ENCODE peak calls at places on chromosome 10, in eight cellular contexts. One of them, this sample, is unnamed. For H3K4me1, the result is how much of the 10 kb centered on the place peaks cover.

GRCh38 chr10:118108194-118109026 is 61.7 kb upstream of the RAB11FIP2 start:
- DNase-seq in PC-3: no peak
- DNase-seq in tibial nerve: no peak
- DNase-seq in A549: no peak
- DNase-seq in mammary epithelial cell: peak
- DNase-seq in Panc1: no peak
- DNase-seq in testis: no peak
- DNase-seq in hepatocyte: peak
- DNase-seq in this sample: peak

GRCh38 chr10:95430231-95430951 is 130.8 kb downstream of the SORBS1 start:
- DNase-seq in PC-3: peak
- DNase-seq in tibial nerve: peak
- DNase-seq in A549: peak
- DNase-seq in mammary epithelial cell: peak
- DNase-seq in Panc1: peak
- DNase-seq in testis: peak
- DNase-seq in hepatocyte: peak
- DNase-seq in this sample: no peak

GRCh38 chr10:68406111-68406814 is 814 bp downstream of the RUFY2 start:
- DNase-seq in PC-3: peak
- DNase-seq in tibial nerve: peak
- DNase-seq in A549: peak
- DNase-seq in mammary epithelial cell: peak
- DNase-seq in Panc1: no peak
- DNase-seq in testis: peak
- DNase-seq in hepatocyte: peak
- DNase-seq in this sample: peak

GRCh38 chr10:30215131-30215530 is 133.9 kb downstream of the MTPAP start:
- DNase-seq in PC-3: no peak
- DNase-seq in tibial nerve: no peak
- DNase-seq in A549: no peak
- DNase-seq in mammary epithelial cell: no peak
- DNase-seq in Panc1: no peak
- DNase-seq in testis: no peak
- DNase-seq in hepatocyte: no peak
- DNase-seq in this sample: peak

GRCh38 chr10:76632158-76633051 is 1005.2 kb downstream of the KCNMA1 start:
- DNase-seq in PC-3: peak
- DNase-seq in tibial nerve: no peak
- DNase-seq in A549: peak
- DNase-seq in mammary epithelial cell: peak
- DNase-seq in Panc1: no peak
- DNase-seq in testis: no peak
- DNase-seq in hepatocyte: no peak
- DNase-seq in this sample: no peak

GRCh38 chr10:82796510-82796909 is 921.5 kb downstream of the NRG3 start:
- DNase-seq in PC-3: no peak
- DNase-seq in tibial nerve: no peak
- DNase-seq in A549: no peak
- DNase-seq in mammary epithelial cell: no peak
- DNase-seq in Panc1: no peak
- DNase-seq in testis: no peak
- DNase-seq in hepatocyte: no peak
- DNase-seq in this sample: peak

GRCh38 chr10:23337616-23338015 is 7.0 kb downstream of the C10orf67 start:
- DNase-seq in PC-3: no peak
- DNase-seq in tibial nerve: no peak
- DNase-seq in A549: no peak
- DNase-seq in mammary epithelial cell: no peak
- DNase-seq in Panc1: no peak
- DNase-seq in testis: no peak
- DNase-seq in hepatocyte: no peak
- DNase-seq in this sample: no peak

GRCh38 chr10:45558406-45558805 is 114.2 kb downstream of the ZFAND4 start:
- DNase-seq in PC-3: no peak
- DNase-seq in tibial nerve: no peak
- DNase-seq in A549: no peak
- DNase-seq in mammary epithelial cell: no peak
- DNase-seq in Panc1: no peak
- DNase-seq in testis: no peak
- DNase-seq in hepatocyte: no peak
- DNase-seq in this sample: no peak

GRCh38 chr10:118666350-118666749 is 70.9 kb upstream of the PRLHR start:
- DNase-seq in PC-3: no peak
- DNase-seq in tibial nerve: no peak
- DNase-seq in A549: no peak
- DNase-seq in mammary epithelial cell: no peak
- DNase-seq in Panc1: no peak
- DNase-seq in testis: no peak
- DNase-seq in hepatocyte: no peak
- DNase-seq in this sample: no peak

GRCh38 chr10:12957081-12957480 is 44.4 kb downstream of the CCDC3 start:
- DNase-seq in PC-3: no peak
- DNase-seq in tibial nerve: no peak
- DNase-seq in A549: no peak
- DNase-seq in mammary epithelial cell: no peak
- DNase-seq in Panc1: no peak
- DNase-seq in testis: no peak
- DNase-seq in hepatocyte: no peak
- DNase-seq in this sample: no peak

GRCh38 chr10:95133016-95133752 is 60.9 kb upstream of the ACSM6 start:
- DNase-seq in PC-3: peak
- DNase-seq in tibial nerve: peak
- DNase-seq in A549: peak
- DNase-seq in mammary epithelial cell: peak
- DNase-seq in Panc1: peak
- DNase-seq in testis: peak
- DNase-seq in hepatocyte: peak
- DNase-seq in this sample: peak

GRCh38 chr10:103547391-103547946 is 54.0 kb downstream of the NEURL1 start:
- DNase-seq in PC-3: no peak
- DNase-seq in tibial nerve: no peak
- DNase-seq in A549: no peak
- DNase-seq in mammary epithelial cell: no peak
- DNase-seq in Panc1: no peak
- DNase-seq in testis: no peak
- DNase-seq in hepatocyte: peak
- DNase-seq in this sample: no peak

GRCh38 chr10:59733321-59733720 is 19.9 kb downstream of the MRLN start:
- DNase-seq in PC-3: no peak
- DNase-seq in tibial nerve: no peak
- DNase-seq in A549: no peak
- DNase-seq in mammary epithelial cell: no peak
- DNase-seq in Panc1: no peak
- DNase-seq in testis: no peak
- DNase-seq in hepatocyte: no peak
- DNase-seq in this sample: no peak

GRCh38 chr10:119450606-119451304 is 91.8 kb downstream of the RGS10 start:
- DNase-seq in PC-3: peak
- DNase-seq in tibial nerve: no peak
- DNase-seq in A549: no peak
- DNase-seq in mammary epithelial cell: no peak
- DNase-seq in Panc1: no peak
- DNase-seq in testis: no peak
- DNase-seq in hepatocyte: no peak
- DNase-seq in this sample: no peak

GRCh38 chr10:14820010-14820774 is 17.6 kb downstream of the CDNF start:
- DNase-seq in PC-3: peak
- DNase-seq in tibial nerve: no peak
- DNase-seq in A549: peak
- DNase-seq in mammary epithelial cell: peak
- DNase-seq in Panc1: no peak
- DNase-seq in testis: no peak
- DNase-seq in hepatocyte: peak
- DNase-seq in this sample: peak

GRCh38 chr10:81179805-81180452 is 642.2 kb downstream of the SH2D4B start:
- DNase-seq in PC-3: peak
- DNase-seq in tibial nerve: no peak
- DNase-seq in A549: peak
- DNase-seq in mammary epithelial cell: no peak
- DNase-seq in Panc1: no peak
- DNase-seq in testis: peak
- DNase-seq in hepatocyte: peak
- DNase-seq in this sample: no peak

GRCh38 chr10:114525368-114525949 is 121.2 kb upstream of the AFAP1L2 start:
- DNase-seq in PC-3: no peak
- DNase-seq in tibial nerve: no peak
- DNase-seq in A549: no peak
- DNase-seq in mammary epithelial cell: peak
- DNase-seq in Panc1: no peak
- DNase-seq in testis: no peak
- DNase-seq in hepatocyte: no peak
- DNase-seq in this sample: peak

GRCh38 chr10:124612611-124613498 is 131.3 kb downstream of the FAM53B start:
- DNase-seq in PC-3: no peak
- DNase-seq in tibial nerve: no peak
- DNase-seq in A549: peak
- DNase-seq in mammary epithelial cell: no peak
- DNase-seq in Panc1: no peak
- DNase-seq in testis: peak
- DNase-seq in hepatocyte: no peak
- DNase-seq in this sample: peak

GRCh38 chr10:73773152-73773879 is 8.5 kb upstream of the CHCHD1 start:
- DNase-seq in PC-3: no peak
- DNase-seq in tibial nerve: no peak
- DNase-seq in A549: no peak
- DNase-seq in mammary epithelial cell: no peak
- DNase-seq in Panc1: no peak
- DNase-seq in testis: no peak
- DNase-seq in hepatocyte: no peak
- DNase-seq in this sample: no peak

GRCh38 chr10:73771722-73772279 is 10.0 kb upstream of the CHCHD1 start:
- DNase-seq in PC-3: peak
- DNase-seq in tibial nerve: peak
- DNase-seq in A549: peak
- DNase-seq in mammary epithelial cell: no peak
- DNase-seq in Panc1: no peak
- DNase-seq in testis: peak
- DNase-seq in hepatocyte: peak
- DNase-seq in this sample: no peak

GRCh38 chr10:73779018-73779417 is 2.8 kb upstream of the CHCHD1 start:
- DNase-seq in PC-3: no peak
- DNase-seq in tibial nerve: no peak
- DNase-seq in A549: no peak
- DNase-seq in mammary epithelial cell: no peak
- DNase-seq in Panc1: no peak
- DNase-seq in testis: no peak
- DNase-seq in hepatocyte: no peak
- DNase-seq in this sample: no peak

GRCh38 chr10:73772280-73773151 is 9.3 kb upstream of the CHCHD1 start:
- DNase-seq in PC-3: peak
- DNase-seq in tibial nerve: peak
- DNase-seq in A549: peak
- DNase-seq in mammary epithelial cell: peak
- DNase-seq in Panc1: no peak
- DNase-seq in testis: peak
- DNase-seq in hepatocyte: peak
- DNase-seq in this sample: peak

GRCh38 chr10:73774637-73775036 is 7.2 kb upstream of the CHCHD1 start:
- DNase-seq in PC-3: peak
- DNase-seq in tibial nerve: no peak
- DNase-seq in A549: peak
- DNase-seq in mammary epithelial cell: peak
- DNase-seq in Panc1: no peak
- DNase-seq in testis: no peak
- DNase-seq in hepatocyte: peak
- DNase-seq in this sample: no peak
- TF ChIP-seq CTCF in PC-3: peak
- TF ChIP-seq CTCF in tibial nerve: no peak
- TF ChIP-seq CTCF in A549: peak
- TF ChIP-seq CTCF in mammary epithelial cell: peak
- TF ChIP-seq CTCF in Panc1: no peak
- TF ChIP-seq CTCF in testis: no peak
- TF ChIP-seq CTCF in hepatocyte: peak
- TF ChIP-seq CTCF in this sample: no peak

GRCh38 chr10:88759366-88760101 is at the start of gene LIPN:
- DNase-seq in PC-3: no peak
- DNase-seq in tibial nerve: peak
- DNase-seq in A549: no peak
- DNase-seq in mammary epithelial cell: peak
- DNase-seq in Panc1: no peak
- DNase-seq in testis: no peak
- DNase-seq in hepatocyte: no peak
- DNase-seq in this sample: no peak
- H3K4me1 ChIP-seq in PC-3: under half
- H3K4me1 ChIP-seq in tibial nerve: under half
- H3K4me1 ChIP-seq in A549: under half
- H3K4me1 ChIP-seq in mammary epithelial cell: under half
- H3K4me1 ChIP-seq in Panc1: under half
- H3K4me1 ChIP-seq in testis: under half
- H3K4me1 ChIP-seq in hepatocyte: under half
- H3K4me1 ChIP-seq in this sample: under half

DNA sequence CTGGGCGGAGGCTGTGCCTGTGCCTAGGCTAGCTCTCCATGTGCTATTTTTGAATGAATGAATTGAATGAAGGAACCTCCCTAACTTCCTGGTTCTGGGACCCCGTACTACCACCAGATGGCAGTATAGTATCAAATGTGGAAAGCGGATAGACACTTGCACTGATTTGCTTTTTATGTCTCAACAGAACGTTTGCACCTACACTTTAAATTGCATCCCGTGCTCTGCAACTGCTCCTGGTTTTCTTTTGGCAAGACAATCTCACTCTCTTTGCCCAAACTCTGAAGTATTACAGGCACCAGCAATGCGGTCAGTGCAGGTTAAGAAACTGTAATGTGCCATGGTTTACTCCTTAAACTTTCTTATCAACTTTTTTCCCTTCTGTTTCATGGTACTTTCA is 6.5 kb downstream of the FZD8 start:
- DNase-seq in PC-3: peak
- DNase-seq in tibial nerve: peak
- DNase-seq in A549: peak
- DNase-seq in mammary epithelial cell: peak
- DNase-seq in Panc1: peak
- DNase-seq in testis: peak
- DNase-seq in hepatocyte: peak
- DNase-seq in this sample: peak
- TF ChIP-seq CTCF in PC-3: peak
- TF ChIP-seq CTCF in tibial nerve: peak
- TF ChIP-seq CTCF in A549: peak
- TF ChIP-seq CTCF in mammary epithelial cell: peak
- TF ChIP-seq CTCF in Panc1: peak
- TF ChIP-seq CTCF in testis: peak
- TF ChIP-seq CTCF in hepatocyte: peak
- TF ChIP-seq CTCF in this sample: peak

DNA sequence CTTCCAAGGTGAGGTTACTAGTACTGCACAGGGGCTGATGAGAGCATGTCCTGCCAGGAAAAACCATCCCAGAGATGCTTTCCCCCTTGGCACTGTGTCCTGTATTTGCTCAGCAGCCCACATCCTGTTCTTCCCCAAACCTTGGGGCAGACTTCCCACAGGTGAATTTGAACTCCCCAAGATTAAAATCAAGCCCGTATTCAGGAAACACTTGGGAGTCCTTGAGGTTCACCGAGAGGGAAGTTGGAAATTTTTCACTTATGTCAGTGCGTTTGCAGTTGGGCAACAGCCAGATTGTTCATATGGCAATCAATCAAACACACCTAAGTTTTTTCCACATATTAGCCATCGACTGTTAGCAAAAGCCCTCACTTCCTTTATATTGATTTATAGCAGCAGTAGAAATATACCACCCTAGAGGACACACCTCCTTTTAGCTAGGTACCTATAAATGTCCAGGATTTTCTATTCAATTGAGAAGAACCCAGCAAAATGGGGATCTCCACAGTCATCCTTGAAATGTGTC is at the start of gene DMBT1:
- DNase-seq in PC-3: peak
- DNase-seq in tibial nerve: no peak
- DNase-seq in A549: no peak
- DNase-seq in mammary epithelial cell: peak
- DNase-seq in Panc1: no peak
- DNase-seq in testis: no peak
- DNase-seq in hepatocyte: no peak
- DNase-seq in this sample: no peak
- H3K4me1 ChIP-seq in PC-3: under half
- H3K4me1 ChIP-seq in tibial nerve: under half
- H3K4me1 ChIP-seq in A549: under half
- H3K4me1 ChIP-seq in mammary epithelial cell: under half
- H3K4me1 ChIP-seq in Panc1: under half
- H3K4me1 ChIP-seq in testis: under half
- H3K4me1 ChIP-seq in hepatocyte: under half
- H3K4me1 ChIP-seq in this sample: under half